ENCODE peak calls at places on chromosome 15, in four cellular contexts. One of them, this sample, is unnamed.

GRCh38 chr15:70060214-70061085 is 37.3 kb downstream of the TLE3 start:
- DNase-seq in H1: no peak
- DNase-seq in GM12878: no peak
- DNase-seq in HepG2: no peak
- DNase-seq in this sample: no peak

GRCh38 chr15:75016431-75016830 is 7.0 kb upstream of the PPCDC start:
- DNase-seq in H1: no peak
- DNase-seq in GM12878: no peak
- DNase-seq in HepG2: no peak
- DNase-seq in this sample: no peak

GRCh38 chr15:48721061-48721810 is 75.7 kb upstream of the FBN1 start:
- DNase-seq in H1: no peak
- DNase-seq in GM12878: no peak
- DNase-seq in HepG2: no peak
- DNase-seq in this sample: no peak

GRCh38 chr15:39785139-39785538 is 2.5 kb upstream of the FSIP1 start:
- DNase-seq in H1: no peak
- DNase-seq in GM12878: no peak
- DNase-seq in HepG2: no peak
- DNase-seq in this sample: no peak

GRCh38 chr15:31098953-31099740 is 2.4 kb downstream of the TRPM1 start:
- DNase-seq in H1: no peak
- DNase-seq in GM12878: no peak
- DNase-seq in HepG2: no peak
- DNase-seq in this sample: no peak

GRCh38 chr15:51104512-51104911 is 9.8 kb upstream of the TNFAIP8L3 start:
- DNase-seq in H1: no peak
- DNase-seq in GM12878: no peak
- DNase-seq in HepG2: no peak
- DNase-seq in this sample: no peak

GRCh38 chr15:29675791-29676301 is 146.4 kb downstream of the TJP1 start:
- DNase-seq in H1: peak; percentile 72
- DNase-seq in GM12878: no peak
- DNase-seq in HepG2: no peak
- DNase-seq in this sample: no peak

GRCh38 chr15:98190914-98191313 is 230.4 kb downstream of the ARRDC4 start:
- DNase-seq in H1: no peak
- DNase-seq in GM12878: no peak
- DNase-seq in HepG2: no peak
- DNase-seq in this sample: no peak

GRCh38 chr15:59283717-59284336 is 77.2 kb downstream of the LDHAL6B start:
- DNase-seq in H1: no peak
- DNase-seq in GM12878: no peak
- DNase-seq in HepG2: peak; percentile 38
- DNase-seq in this sample: no peak

GRCh38 chr15:98946301-98947255 is 61.0 kb downstream of the PGPEP1L start:
- DNase-seq in H1: no peak
- DNase-seq in GM12878: no peak
- DNase-seq in HepG2: no peak
- DNase-seq in this sample: no peak

GRCh38 chr15:72205273-72205672 is 7.7 kb upstream of the GRAMD2A start:
- DNase-seq in H1: no peak
- DNase-seq in GM12878: no peak
- DNase-seq in HepG2: no peak
- DNase-seq in this sample: no peak

GRCh38 chr15:72203507-72203837 is 5.9 kb upstream of the GRAMD2A start:
- DNase-seq in H1: no peak
- DNase-seq in GM12878: no peak
- DNase-seq in HepG2: no peak
- DNase-seq in this sample: no peak

GRCh38 chr15:72205896-72206676 is 8.5 kb upstream of the GRAMD2A start:
- DNase-seq in H1: no peak
- DNase-seq in GM12878: no peak
- DNase-seq in HepG2: no peak
- DNase-seq in this sample: no peak

GRCh38 chr15:72206677-72207000 is 9.1 kb upstream of the GRAMD2A start:
- DNase-seq in H1: no peak
- DNase-seq in GM12878: no peak
- DNase-seq in HepG2: no peak
- DNase-seq in this sample: no peak

GRCh38 chr15:72207576-72208085 is 10.0 kb upstream of the GRAMD2A start:
- DNase-seq in H1: no peak
- DNase-seq in GM12878: no peak
- DNase-seq in HepG2: no peak
- DNase-seq in this sample: no peak
- TF ChIP-seq ATF3 in H1: no peak
- TF ChIP-seq ATF3 in GM12878: no peak
- TF ChIP-seq ATF3 in HepG2: no peak
- TF ChIP-seq ATF3 in this sample: no peak

DNA sequence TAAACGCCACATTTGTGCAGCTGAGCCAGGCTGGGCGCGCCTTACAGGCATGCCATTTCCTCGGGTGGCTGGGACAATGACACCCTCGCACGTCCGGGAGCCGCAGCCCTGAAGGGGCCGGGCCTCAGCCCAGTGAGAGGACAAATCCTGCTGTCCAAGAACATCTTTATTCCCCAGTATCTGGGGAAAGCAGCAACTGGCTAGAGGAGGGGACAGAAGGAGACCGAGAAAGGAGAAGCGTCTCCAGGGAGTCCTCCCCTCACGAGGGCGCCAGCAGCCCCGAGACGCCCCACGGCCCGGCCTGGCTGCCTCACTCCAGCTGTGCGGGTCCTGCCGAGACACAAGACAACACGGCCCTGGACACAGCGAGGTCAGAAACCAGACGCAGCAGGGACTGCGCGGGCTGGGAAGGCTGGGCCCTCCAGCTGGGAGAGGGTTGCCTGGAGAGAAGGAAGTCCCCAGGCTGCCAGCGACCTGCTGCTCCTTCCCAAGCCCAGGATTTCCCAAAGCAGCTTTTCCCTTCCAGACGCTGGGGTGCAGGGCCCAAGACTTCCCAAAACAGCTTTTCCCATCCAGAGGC is 130.2 kb downstream of the CHSY1 start:
- DNase-seq in H1: peak; percentile 78
- DNase-seq in GM12878: no peak
- DNase-seq in HepG2: no peak
- DNase-seq in this sample: peak; percentile 49
- TF ChIP-seq GABPA in H1: no peak
- TF ChIP-seq GABPA in GM12878: no peak
- TF ChIP-seq GABPA in HepG2: no peak
- TF ChIP-seq GABPA in this sample: no peak

DNA sequence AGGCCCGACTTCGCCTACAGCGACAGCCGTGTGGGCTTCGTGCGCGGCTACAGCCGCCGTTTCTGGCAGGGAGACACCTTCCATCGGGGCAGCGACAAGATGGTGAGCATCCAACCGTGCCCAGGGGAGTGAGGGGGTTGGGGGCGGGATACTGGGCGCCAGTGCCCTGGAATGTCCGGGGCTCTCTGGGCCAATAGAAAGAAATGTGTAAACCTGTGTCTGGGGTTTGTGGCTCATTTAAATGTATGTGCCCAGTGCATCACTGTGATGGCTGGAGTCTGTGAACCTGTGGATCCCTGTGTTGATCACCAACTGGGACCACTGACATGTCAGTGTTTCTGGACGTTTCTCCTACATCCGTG is 423 bp downstream of the CHAC1 start:
- DNase-seq in H1: no peak
- DNase-seq in GM12878: no peak
- DNase-seq in HepG2: no peak
- DNase-seq in this sample: no peak
- TF ChIP-seq ATF3 in H1: no peak
- TF ChIP-seq ATF3 in GM12878: no peak
- TF ChIP-seq ATF3 in HepG2: no peak
- TF ChIP-seq ATF3 in this sample: no peak

DNA sequence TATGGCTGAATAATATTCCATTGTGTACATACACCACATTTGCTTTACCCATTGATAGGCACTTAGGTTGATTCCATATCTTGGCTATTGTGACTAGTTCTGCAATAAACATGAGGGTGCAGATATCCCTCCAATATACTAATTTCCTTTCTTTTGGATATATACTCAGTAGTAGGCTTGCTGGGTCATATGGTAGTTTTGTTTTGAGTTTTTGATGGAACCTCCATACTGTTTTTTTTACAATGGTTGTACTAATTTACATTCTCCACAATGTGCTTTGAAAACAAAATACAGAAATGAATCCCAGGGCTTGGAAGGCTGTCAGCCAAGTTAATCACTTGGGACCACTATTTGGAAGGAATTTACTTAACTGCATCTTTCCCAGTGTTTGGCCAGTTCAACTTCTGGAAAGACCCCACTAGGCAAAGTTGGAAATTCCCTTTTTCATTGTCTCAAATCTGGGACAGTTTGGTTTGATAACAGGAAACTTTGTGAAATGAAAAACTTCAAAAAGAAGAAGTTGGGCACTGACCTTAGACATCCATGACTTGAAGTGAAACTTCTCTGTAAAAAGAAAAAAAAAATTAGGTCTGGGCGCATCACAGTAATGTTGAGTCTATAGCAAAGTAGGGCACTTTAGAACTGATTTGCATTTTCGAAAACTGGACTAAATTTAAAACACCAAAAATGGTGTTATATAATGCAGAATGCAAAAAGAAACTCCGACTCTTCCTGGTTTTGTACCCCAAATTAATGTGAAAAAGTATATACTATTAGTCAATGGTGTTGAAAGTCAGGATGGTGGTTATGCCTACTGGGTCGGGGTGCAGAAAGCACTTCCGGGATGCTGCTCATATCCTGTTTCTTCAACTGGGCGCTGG is 6.0 kb downstream of the CTSH start:
- DNase-seq in H1: no peak
- DNase-seq in GM12878: peak; percentile 91
- DNase-seq in HepG2: no peak
- DNase-seq in this sample: no peak
- TF ChIP-seq GABPA in H1: no peak
- TF ChIP-seq GABPA in GM12878: peak; percentile 66
- TF ChIP-seq GABPA in HepG2: no peak
- TF ChIP-seq GABPA in this sample: no peak

GRCh38 chr15:33913459-33913858 is 54.8 kb upstream of the CHRM5 start:
- DNase-seq in H1: no peak
- DNase-seq in GM12878: no peak
- DNase-seq in HepG2: no peak
- DNase-seq in this sample: no peak
- TF ChIP-seq ATF3 in H1: no peak
- TF ChIP-seq ATF3 in GM12878: no peak
- TF ChIP-seq ATF3 in HepG2: no peak
- TF ChIP-seq ATF3 in this sample: no peak

DNA sequence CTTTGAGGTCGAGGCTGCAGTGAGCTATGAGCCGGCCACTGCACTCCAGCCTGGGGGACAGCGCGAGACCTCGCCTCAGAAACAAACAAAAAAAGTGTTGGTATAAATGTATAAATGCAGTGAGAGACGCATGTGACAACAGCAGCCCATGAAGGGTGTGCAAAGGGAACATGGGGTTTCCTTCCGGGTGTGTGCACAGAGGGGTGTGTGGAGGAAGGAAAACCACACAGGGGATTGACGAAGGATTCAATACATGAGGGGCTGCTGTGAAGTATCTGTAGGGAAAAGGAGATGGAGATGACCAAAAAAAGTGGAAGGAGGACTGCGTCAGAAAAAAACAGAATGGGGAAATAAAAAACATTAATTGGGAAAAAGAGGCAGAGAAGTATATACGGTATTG is 1.1 kb downstream of the MTFMT start:
- DNase-seq in H1: no peak
- DNase-seq in GM12878: no peak
- DNase-seq in HepG2: no peak
- DNase-seq in this sample: no peak
- TF ChIP-seq GABPA in H1: no peak
- TF ChIP-seq GABPA in GM12878: no peak
- TF ChIP-seq GABPA in HepG2: no peak
- TF ChIP-seq GABPA in this sample: no peak

This sample was measured in K562.